ENCODE peak calls at places on chromosomes 4 and X, in four cellular contexts. R is pons, J is NCI-H2107, U is NCI-H1092 treated with DMSO at 0.1 percent for 48 hours. H is an unnamed sample.
A peak's percentile ranks its signal among the peaks of the same experiment; 100 is the strongest.

GRCh38 chr4:139054791-139055376 is 39.3 kb downstream of the NOCT start:
- DNase-seq in R (no peak), J (no peak), U (no peak), H (peak; percentile 7)

GRCh38 chr4:70706516-70706915 is 15.2 kb upstream of the RUFY3 start:
- DNase-seq in R (no peak), J (no peak), U (no peak), H (no peak)

GRCh38 chr4:15116509-15117079 is 114.3 kb downstream of the CPEB2 start:
- DNase-seq in R (no peak), J (no peak), U (no peak), H (no peak)

GRCh38 chr4:148986951-148987350 is 544.7 kb upstream of the NR3C2 start:
- DNase-seq in R (no peak), J (no peak), U (no peak), H (no peak)

GRCh38 chr4:2981256-2981804 is 18.0 kb downstream of the GRK4 start:
- DNase-seq in R (no peak), J (no peak), U (no peak), H (no peak)

GRCh38 chrX:25175171-25175570 is 159.4 kb upstream of the ARX start:
- DNase-seq in R (no peak), J (no peak), U (no peak), H (no peak)

GRCh38 chr4:106056914-106057313 is 161.6 kb downstream of the NPNT start:
- DNase-seq in R (no peak), J (no peak), U (no peak), H (no peak)

GRCh38 chrX:35841872-35842271 is 43.7 kb downstream of the MAGEB16 start:
- DNase-seq in R (no peak), J (no peak), U (no peak), H (no peak)

GRCh38 chrX:6024204-6024603 is 204.5 kb downstream of the NLGN4X start:
- DNase-seq in R (no peak), J (no peak), U (no peak), H (peak; percentile 58)

GRCh38 chr4:76803522-76803921 is 94.4 kb downstream of the SOWAHB start:
- DNase-seq in R (no peak), J (no peak), U (no peak), H (peak; percentile 18)

GRCh38 chr4:86928400-86929255 is 6.2 kb upstream of the AFF1 start:
- DNase-seq in R (no peak), J (no peak), U (no peak), H (no peak)

GRCh38 chr4:59127748-59128147 is 2017.6 kb upstream of the IGFBP7 start:
- DNase-seq in R (peak; percentile 4), J (no peak), U (no peak), H (no peak)

GRCh38 chrX:106898462-106898861 is 4.7 kb downstream of the RIPPLY1 start:
- DNase-seq in R (peak; percentile 46), J (peak; percentile 16), U (peak; percentile 59), H (peak; percentile 47)

GRCh38 chr4:858136-858535 is 32.2 kb upstream of the CPLX1 start:
- DNase-seq in R (no peak), J (no peak), U (no peak), H (no peak)

GRCh38 chrX:141732031-141732430 is 33.5 kb upstream of the SPANXD start:
- DNase-seq in R (no peak), J (no peak), U (no peak), H (no peak)

GRCh38 chrX:129629837-129630236 is 24.9 kb downstream of the APLN start:
- DNase-seq in R (no peak), J (no peak), U (no peak), H (no peak)

GRCh38 chr4:188879598-188879997 is 740.4 kb downstream of the TRIML1 start:
- DNase-seq in R (no peak), J (no peak), U (no peak), H (no peak)

GRCh38 chr4:168152837-168153500 is 60.6 kb downstream of the ANXA10 start:
- DNase-seq in R (no peak), J (no peak), U (no peak), H (peak; percentile 29)

GRCh38 chr4:88162636-88163035 is 4.2 kb upstream of the ABCG2 start:
- DNase-seq in R (no peak), J (no peak), U (no peak), H (no peak)

GRCh38 chrX:39029221-39029620 is 228.0 kb downstream of the MID1IP1 start:
- DNase-seq in R (no peak), J (no peak), U (no peak), H (no peak)

GRCh38 chr4:120922390-120923200 is at the start of gene PRDM5:
- DNase-seq in R (peak; percentile 19), J (no peak), U (no peak), H (peak; percentile 61)

GRCh38 chr4:5365071-5366008 is 314.1 kb downstream of the STK32B start:
- DNase-seq in R (no peak), J (no peak), U (no peak), H (peak; percentile 97)

GRCh38 chr4:177047070-177047850 is 254.5 kb upstream of the VEGFC start:
- DNase-seq in R (peak; percentile 78), J (no peak), U (peak; percentile 26), H (peak; percentile 81)

GRCh38 chrX:110315541-110315940 is 2.3 kb downstream of the AMMECR1 start:
- DNase-seq in R (no peak), J (no peak), U (no peak), H (no peak)

GRCh38 chrX:35726176-35726575 is 72.0 kb upstream of the MAGEB16 start:
- DNase-seq in R (no peak), J (no peak), U (no peak), H (no peak)

GRCh38 chr4:94852601-94853000 is 94.8 kb downstream of the BMPR1B start:
- DNase-seq in R (no peak), J (no peak), U (no peak), H (no peak)

GRCh38 chrX:132336172-132336571 is 116.9 kb upstream of the RAP2C start:
- DNase-seq in R (no peak), J (no peak), U (no peak), H (no peak)

GRCh38 chr4:53920116-53920515 is 144.3 kb downstream of the CHIC2 start:
- DNase-seq in R (no peak), J (no peak), U (no peak), H (no peak)